ENCODE peak calls at places on chromosome 5, in eight cellular contexts. A is GM12878, G is astrocyte, I is trophoblast cell, W is adipocyte, L is mesenchymal stem cell, X is PC-3, D is fibroblast of lung. B is an unnamed sample.
A peak's percentile ranks its signal among the peaks of the same experiment; 100 is the strongest.

GRCh38 chr5:180787025-180787424 is 15.6 kb downstream of the MGAT1 start:
- DNase-seq in A (no peak), G (no peak), I (no peak), W (no peak), L (peak; percentile 63), X (no peak), D (no peak), B (peak; percentile 33)

GRCh38 chr5:126483156-126483555 is 59.9 kb downstream of the GRAMD2B start:
- DNase-seq in A (no peak), G (no peak), I (no peak), W (peak; percentile 69), L (peak; percentile 10), X (peak; percentile 22), D (no peak), B (no peak)

GRCh38 chr5:106380736-106381135 is 1290.0 kb downstream of the EFNA5 start:
- DNase-seq in A (no peak), G (peak; percentile 80), I (no peak), W (peak; percentile 41), L (peak; percentile 49), X (peak; percentile 46), D (peak; percentile 85), B (peak; percentile 49)

GRCh38 chr5:9337908-9338307 is 208.0 kb downstream of the SEMA5A start:
- DNase-seq in A (no peak), G (peak; percentile 63), I (no peak), W (peak; percentile 80), L (peak; percentile 79), X (peak; percentile 96), D (peak; percentile 73), B (peak; percentile 24)

GRCh38 chr5:72517961-72518690 is 10.9 kb upstream of the ZNF366 start:
- DNase-seq in A (no peak), G (no peak), I (peak; percentile 72), W (no peak), L (no peak), X (no peak), D (peak; percentile 44), B (peak; percentile 36)

GRCh38 chr5:114362197-114362976 is 517 bp downstream of the KCNN2 start:
- DNase-seq in A (no peak), G (peak; percentile 14), I (no peak), W (peak; percentile 58), L (peak; percentile 47), X (no peak), D (peak; percentile 34), B (no peak)

GRCh38 chr5:172798422-172799215 is 27.6 kb upstream of the DUSP1 start:
- DNase-seq in A (no peak), G (peak; percentile 94), I (peak; percentile 37), W (peak; percentile 84), L (peak; percentile 86), X (peak; percentile 91), D (peak; percentile 95), B (peak; percentile 71)

GRCh38 chr5:110414360-110414759 is 312.1 kb downstream of the TMEM232 start:
- DNase-seq in A (no peak), G (peak; percentile 19), I (peak; percentile 38), W (peak; percentile 76), L (peak; percentile 40), X (peak; percentile 31), D (peak; percentile 19), B (no peak)

GRCh38 chr5:172422255-172422654 is 32.1 kb downstream of the SH3PXD2B start:
- DNase-seq in A (no peak), G (no peak), I (no peak), W (no peak), L (no peak), X (no peak), D (no peak), B (no peak)

GRCh38 chr5:40798012-40798855 is at the start of gene PRKAA1:
- DNase-seq in A (peak; percentile 20), G (peak; percentile 62), I (peak; percentile 94), W (peak; percentile 96), L (peak; percentile 88), X (peak; percentile 91), D (peak; percentile 82), B (peak; percentile 86)

GRCh38 chr5:168339151-168340140 is 48.0 kb downstream of the WWC1 start:
- DNase-seq in A (no peak), G (no peak), I (no peak), W (no peak), L (no peak), X (peak; percentile 25), D (no peak), B (no peak)

GRCh38 chr5:61299254-61299653 is 32.8 kb upstream of the ZSWIM6 start:
- DNase-seq in A (no peak), G (no peak), I (no peak), W (no peak), L (no peak), X (no peak), D (peak; percentile 55), B (no peak)

GRCh38 chr5:68330564-68330963 is 115.0 kb downstream of the PIK3R1 start:
- DNase-seq in A (no peak), G (peak; percentile 39), I (peak; percentile 29), W (no peak), L (peak; percentile 38), X (no peak), D (peak; percentile 51), B (no peak)
- H3K9ac ChIP-seq in A (no peak overlapping the region), G (no peak overlapping the region), I (no peak overlapping the region), W (no peak overlapping the region), L (no peak overlapping the region), X (no peak overlapping the region), D (no peak overlapping the region), B (no peak overlapping the region)

DNA sequence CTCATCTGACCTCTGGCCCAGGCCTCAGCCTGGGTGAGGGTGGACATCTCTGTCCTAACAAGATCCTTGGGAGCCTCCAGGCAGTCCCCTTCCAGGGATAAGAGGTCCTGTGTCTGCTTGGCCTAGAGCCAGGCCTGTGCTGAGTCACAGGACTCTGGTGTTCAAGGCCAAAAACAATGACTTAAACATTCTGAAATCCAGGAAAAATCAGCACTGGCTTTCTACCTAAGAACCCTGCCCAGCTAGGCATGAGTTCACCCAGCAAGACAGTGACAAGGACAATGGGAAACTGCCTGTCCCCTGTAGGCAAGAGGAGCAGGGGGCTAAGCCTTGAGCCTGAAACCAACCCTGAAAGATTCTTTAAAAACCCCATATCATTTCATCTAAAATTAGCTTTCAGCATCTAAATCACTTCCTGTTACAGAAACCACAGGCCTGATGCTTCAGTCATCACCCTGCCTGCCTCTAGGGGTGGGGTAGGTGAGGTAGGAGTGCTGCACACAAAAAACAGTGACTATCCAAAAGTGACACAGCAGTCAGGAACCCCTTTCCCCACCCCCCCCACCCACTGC is 29.9 kb downstream of the CSF2 start:
- DNase-seq in A (peak; percentile 78), G (peak; percentile 93), I (peak; percentile 48), W (peak; percentile 90), L (peak; percentile 96), X (peak; percentile 94), D (peak; percentile 95), B (peak; percentile 95)
- H3K9ac ChIP-seq in A (peak overlapping the region; percentile 70), G (peak overlapping the region; percentile 72), I (no peak overlapping the region), W (no peak overlapping the region), L (peak overlapping the region; percentile 82), X (peak overlapping the region; percentile 84), D (peak overlapping the region; percentile 62), B (peak overlapping the region; percentile 11)

DNA sequence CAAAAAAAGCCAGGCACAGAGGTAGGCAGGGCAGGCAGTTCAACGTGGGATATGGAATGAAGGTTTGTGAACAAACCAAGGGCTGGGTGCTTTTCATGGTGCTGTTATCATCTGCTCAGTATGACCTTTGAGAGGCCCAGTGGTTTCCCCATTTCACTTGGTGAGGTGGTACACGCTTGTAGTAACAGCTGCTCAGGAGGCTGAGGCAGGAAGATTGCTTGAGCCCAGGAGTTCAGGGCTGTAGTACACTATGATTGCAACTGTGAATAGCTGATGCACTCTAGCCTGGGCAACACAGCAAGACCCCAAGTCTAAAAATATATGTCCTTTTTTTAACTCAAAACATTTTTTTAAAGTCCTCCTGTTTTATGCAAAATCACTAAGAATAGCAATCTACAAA is 174.8 kb downstream of the ENC1 start:
- DNase-seq in A (no peak), G (no peak), I (no peak), W (no peak), L (no peak), X (no peak), D (no peak), B (no peak)
- H3K9ac ChIP-seq in A (no peak overlapping the region), G (no peak overlapping the region), I (no peak overlapping the region), W (no peak overlapping the region), L (no peak overlapping the region), X (no peak overlapping the region), D (no peak overlapping the region), B (no peak overlapping the region)

DNA sequence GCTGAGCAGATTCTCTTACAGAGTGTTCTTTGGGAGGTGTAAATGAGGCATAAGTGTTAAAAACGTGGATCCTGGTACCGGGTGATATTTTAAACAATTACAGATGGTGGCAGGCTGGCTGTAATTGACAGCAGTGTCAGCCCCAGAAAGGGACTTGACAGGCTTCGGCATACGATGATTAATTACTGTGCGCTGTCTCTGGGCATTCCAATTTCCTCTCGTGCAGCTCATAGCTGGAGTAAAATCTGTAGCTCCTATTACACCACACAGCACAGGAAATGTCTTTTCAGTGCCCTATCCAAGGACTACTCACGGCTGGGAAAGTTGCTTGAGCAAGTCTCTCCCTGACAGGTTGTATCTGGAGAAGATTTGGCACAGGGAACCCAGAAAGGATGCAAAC is 305.4 kb upstream of the IRX2 start:
- DNase-seq in A (no peak), G (no peak), I (no peak), W (no peak), L (no peak), X (no peak), D (no peak), B (no peak)
- H3K9ac ChIP-seq in A (no peak overlapping the region), G (no peak overlapping the region), I (no peak overlapping the region), W (no peak overlapping the region), L (no peak overlapping the region), X (no peak overlapping the region), D (no peak overlapping the region), B (no peak overlapping the region)